ENCODE peak calls at places on chromosomes 2 and 18, in seven cellular contexts. One of them, this sample, is unnamed.

GRCh38 chr18:63451774-63452173 is 25.0 kb upstream of the SERPINB5 start:
- DNase-seq in NCI-H748 treated with DMSO at 0.1 percent for 48 hours: no peak
- DNase-seq in NCI-H446: no peak
- DNase-seq in kidney glomerular epithelial cell: no peak
- DNase-seq in GM20000: no peak
- DNase-seq in astrocyte: no peak
- DNase-seq in activated naive CD4-positive, alpha-beta T cell: no peak
- DNase-seq in this sample: peak

GRCh38 chr2:226934546-226935243 is 98.8 kb downstream of the RHBDD1 start:
- DNase-seq in NCI-H748 treated with DMSO at 0.1 percent for 48 hours: no peak
- DNase-seq in NCI-H446: peak
- DNase-seq in kidney glomerular epithelial cell: peak
- DNase-seq in GM20000: no peak
- DNase-seq in astrocyte: peak
- DNase-seq in activated naive CD4-positive, alpha-beta T cell: no peak
- DNase-seq in this sample: no peak

GRCh38 chr18:79400091-79400590 is 4.4 kb downstream of the NFATC1 start:
- DNase-seq in NCI-H748 treated with DMSO at 0.1 percent for 48 hours: no peak
- DNase-seq in NCI-H446: no peak
- DNase-seq in kidney glomerular epithelial cell: no peak
- DNase-seq in GM20000: peak
- DNase-seq in astrocyte: no peak
- DNase-seq in activated naive CD4-positive, alpha-beta T cell: no peak
- DNase-seq in this sample: no peak

GRCh38 chr2:19870792-19871191 is 31.0 kb downstream of the TTC32 start:
- DNase-seq in NCI-H748 treated with DMSO at 0.1 percent for 48 hours: no peak
- DNase-seq in NCI-H446: no peak
- DNase-seq in kidney glomerular epithelial cell: no peak
- DNase-seq in GM20000: no peak
- DNase-seq in astrocyte: no peak
- DNase-seq in activated naive CD4-positive, alpha-beta T cell: no peak
- DNase-seq in this sample: no peak

GRCh38 chr2:24586955-24587354 is 95.9 kb downstream of the NCOA1 start:
- DNase-seq in NCI-H748 treated with DMSO at 0.1 percent for 48 hours: no peak
- DNase-seq in NCI-H446: no peak
- DNase-seq in kidney glomerular epithelial cell: no peak
- DNase-seq in GM20000: peak
- DNase-seq in astrocyte: no peak
- DNase-seq in activated naive CD4-positive, alpha-beta T cell: no peak
- DNase-seq in this sample: no peak

GRCh38 chr2:218722876-218723477 is 12.3 kb downstream of the TTLL4 start:
- DNase-seq in NCI-H748 treated with DMSO at 0.1 percent for 48 hours: no peak
- DNase-seq in NCI-H446: no peak
- DNase-seq in kidney glomerular epithelial cell: no peak
- DNase-seq in GM20000: no peak
- DNase-seq in astrocyte: no peak
- DNase-seq in activated naive CD4-positive, alpha-beta T cell: no peak
- DNase-seq in this sample: no peak

GRCh38 chr2:143901185-143901842 is 618.6 kb downstream of the ZEB2 start:
- DNase-seq in NCI-H748 treated with DMSO at 0.1 percent for 48 hours: no peak
- DNase-seq in NCI-H446: no peak
- DNase-seq in kidney glomerular epithelial cell: peak
- DNase-seq in GM20000: no peak
- DNase-seq in astrocyte: peak
- DNase-seq in activated naive CD4-positive, alpha-beta T cell: no peak
- DNase-seq in this sample: peak

GRCh38 chr2:42675815-42676214 is 88.1 kb downstream of the OXER1 start:
- DNase-seq in NCI-H748 treated with DMSO at 0.1 percent for 48 hours: no peak
- DNase-seq in NCI-H446: no peak
- DNase-seq in kidney glomerular epithelial cell: no peak
- DNase-seq in GM20000: no peak
- DNase-seq in astrocyte: no peak
- DNase-seq in activated naive CD4-positive, alpha-beta T cell: no peak
- DNase-seq in this sample: no peak

GRCh38 chr2:191048073-191048472 is 34.1 kb upstream of the STAT1 start:
- DNase-seq in NCI-H748 treated with DMSO at 0.1 percent for 48 hours: no peak
- DNase-seq in NCI-H446: no peak
- DNase-seq in kidney glomerular epithelial cell: no peak
- DNase-seq in GM20000: no peak
- DNase-seq in astrocyte: peak
- DNase-seq in activated naive CD4-positive, alpha-beta T cell: no peak
- DNase-seq in this sample: no peak

GRCh38 chr2:17620841-17621240 is 80.3 kb downstream of the VSNL1 start:
- DNase-seq in NCI-H748 treated with DMSO at 0.1 percent for 48 hours: no peak
- DNase-seq in NCI-H446: no peak
- DNase-seq in kidney glomerular epithelial cell: peak
- DNase-seq in GM20000: no peak
- DNase-seq in astrocyte: peak
- DNase-seq in activated naive CD4-positive, alpha-beta T cell: no peak
- DNase-seq in this sample: no peak

GRCh38 chr2:135709992-135710391 is 31.7 kb upstream of the UBXN4 start:
- DNase-seq in NCI-H748 treated with DMSO at 0.1 percent for 48 hours: no peak
- DNase-seq in NCI-H446: peak
- DNase-seq in kidney glomerular epithelial cell: no peak
- DNase-seq in GM20000: peak
- DNase-seq in astrocyte: no peak
- DNase-seq in activated naive CD4-positive, alpha-beta T cell: peak
- DNase-seq in this sample: peak

GRCh38 chr2:199308567-199308966 is 149.2 kb downstream of the SATB2 start:
- DNase-seq in NCI-H748 treated with DMSO at 0.1 percent for 48 hours: no peak
- DNase-seq in NCI-H446: no peak
- DNase-seq in kidney glomerular epithelial cell: no peak
- DNase-seq in GM20000: no peak
- DNase-seq in astrocyte: no peak
- DNase-seq in activated naive CD4-positive, alpha-beta T cell: no peak
- DNase-seq in this sample: no peak

GRCh38 chr2:234241656-234242445 is 191.3 kb downstream of the SPP2 start:
- DNase-seq in NCI-H748 treated with DMSO at 0.1 percent for 48 hours: no peak
- DNase-seq in NCI-H446: no peak
- DNase-seq in kidney glomerular epithelial cell: peak
- DNase-seq in GM20000: no peak
- DNase-seq in astrocyte: peak
- DNase-seq in activated naive CD4-positive, alpha-beta T cell: no peak
- DNase-seq in this sample: peak

GRCh38 chr2:146370821-146371220 is 1474.0 kb upstream of the ACVR2A start:
- DNase-seq in NCI-H748 treated with DMSO at 0.1 percent for 48 hours: no peak
- DNase-seq in NCI-H446: no peak
- DNase-seq in kidney glomerular epithelial cell: peak
- DNase-seq in GM20000: no peak
- DNase-seq in astrocyte: peak
- DNase-seq in activated naive CD4-positive, alpha-beta T cell: no peak
- DNase-seq in this sample: peak

GRCh38 chr2:135829420-135829983 is 7.5 kb downstream of the LCT start:
- DNase-seq in NCI-H748 treated with DMSO at 0.1 percent for 48 hours: peak
- DNase-seq in NCI-H446: no peak
- DNase-seq in kidney glomerular epithelial cell: no peak
- DNase-seq in GM20000: no peak
- DNase-seq in astrocyte: no peak
- DNase-seq in activated naive CD4-positive, alpha-beta T cell: no peak
- DNase-seq in this sample: no peak

GRCh38 chr2:241859436-241860183 is 916 bp upstream of the PDCD1 start:
- DNase-seq in NCI-H748 treated with DMSO at 0.1 percent for 48 hours: no peak
- DNase-seq in NCI-H446: peak
- DNase-seq in kidney glomerular epithelial cell: no peak
- DNase-seq in GM20000: peak
- DNase-seq in astrocyte: no peak
- DNase-seq in activated naive CD4-positive, alpha-beta T cell: no peak
- DNase-seq in this sample: no peak

GRCh38 chr2:222960126-222960525 is 91.9 kb upstream of the KCNE4 start:
- DNase-seq in NCI-H748 treated with DMSO at 0.1 percent for 48 hours: no peak
- DNase-seq in NCI-H446: no peak
- DNase-seq in kidney glomerular epithelial cell: peak
- DNase-seq in GM20000: peak
- DNase-seq in astrocyte: peak
- DNase-seq in activated naive CD4-positive, alpha-beta T cell: no peak
- DNase-seq in this sample: peak

This sample was measured in HFFc6.